ENCODE peak calls at places on chromosomes 1 and 21, in nine cellular contexts. J, M, Q, V, O, G, U, R and P are unnamed samples.

GRCh38 chr1:21317035-21317689 is 26.9 kb upstream of the ECE1 start:
- DNase-seq in J (peak; percentile 82), M (no peak), Q (no peak), V (peak; percentile 95), O (peak; percentile 84), G (peak; percentile 62), U (no peak), R (no peak), P (peak; percentile 89)

GRCh38 chr1:30420519-30421050 is 302.8 kb downstream of the MATN1 start:
- DNase-seq in J (peak; percentile 55), M (no peak), Q (no peak), V (no peak), O (no peak), G (no peak), U (no peak), R (no peak), P (no peak)

GRCh38 chr1:224262373-224263054 is 67.5 kb downstream of the NVL start:
- DNase-seq in J (no peak), M (no peak), Q (no peak), V (no peak), O (no peak), G (no peak), U (peak; percentile 73), R (no peak), P (no peak)

GRCh38 chr1:205985330-205986005 is 17.7 kb downstream of the RAB7B start:
- DNase-seq in J (no peak), M (no peak), Q (no peak), V (no peak), O (no peak), G (peak; percentile 57), U (no peak), R (no peak), P (no peak)

GRCh38 chr1:232634086-232634485 is 4.2 kb upstream of the SIPA1L2 start:
- DNase-seq in J (no peak), M (no peak), Q (no peak), V (no peak), O (no peak), G (no peak), U (no peak), R (no peak), P (no peak)

GRCh38 chr1:44270666-44271628 is 57.7 kb downstream of the DMAP1 start:
- DNase-seq in J (no peak), M (no peak), Q (no peak), V (peak; percentile 6), O (no peak), G (no peak), U (no peak), R (no peak), P (no peak)

GRCh38 chr21:33901421-33902288 is 13.9 kb downstream of the ATP5PO start:
- DNase-seq in J (no peak), M (no peak), Q (peak; percentile 7), V (peak; percentile 70), O (peak; percentile 69), G (peak; percentile 70), U (peak; percentile 51), R (no peak), P (peak; percentile 70)

GRCh38 chr1:56200921-56201320 is 378.4 kb downstream of the PLPP3 start:
- DNase-seq in J (no peak), M (no peak), Q (no peak), V (no peak), O (no peak), G (no peak), U (no peak), R (no peak), P (no peak)

GRCh38 chr1:30929944-30930525 is 21.5 kb upstream of the SDC3 start:
- DNase-seq in J (no peak), M (no peak), Q (no peak), V (no peak), O (no peak), G (no peak), U (no peak), R (no peak), P (no peak)

GRCh38 chr1:66705100-66705499 is 47.2 kb upstream of the DYNLT5 start:
- DNase-seq in J (no peak), M (no peak), Q (no peak), V (peak; percentile 55), O (peak; percentile 80), G (no peak), U (no peak), R (no peak), P (peak; percentile 93)

GRCh38 chr1:2253036-2253796 is 25.1 kb downstream of the SKI start:
- DNase-seq in J (no peak), M (no peak), Q (no peak), V (no peak), O (no peak), G (no peak), U (no peak), R (no peak), P (no peak)

GRCh38 chr1:170470121-170470520 is 61.8 kb upstream of the GORAB start:
- DNase-seq in J (no peak), M (no peak), Q (no peak), V (no peak), O (no peak), G (no peak), U (no peak), R (no peak), P (no peak)

GRCh38 chr1:114009393-114009792 is 30.1 kb downstream of the OLFML3 start:
- DNase-seq in J (no peak), M (no peak), Q (no peak), V (peak; percentile 53), O (peak; percentile 59), G (peak; percentile 60), U (no peak), R (no peak), P (peak; percentile 74)